ENCODE peak calls at places on chromosomes 1 and 21, in seven cellular contexts. One of them, this sample, is unnamed.

GRCh38 chr1:1954015-1954414 is 34.9 kb upstream of the TMEM52 start:
- DNase-seq in CD8-positive, alpha-beta T cell: no peak
- DNase-seq in DND-41: no peak
- DNase-seq in left lung: peak
- DNase-seq in adrenal gland: no peak
- DNase-seq in cardiac muscle cell: no peak
- DNase-seq in GM23338: no peak
- DNase-seq in this sample: peak

GRCh38 chr1:2979191-2980072 is 41.8 kb upstream of the ACTRT2 start:
- DNase-seq in CD8-positive, alpha-beta T cell: no peak
- DNase-seq in DND-41: no peak
- DNase-seq in left lung: peak
- DNase-seq in adrenal gland: no peak
- DNase-seq in cardiac muscle cell: no peak
- DNase-seq in GM23338: no peak
- DNase-seq in this sample: peak

GRCh38 chr1:154419620-154420020 is 14.5 kb downstream of the IL6R start:
- DNase-seq in CD8-positive, alpha-beta T cell: peak
- DNase-seq in DND-41: no peak
- DNase-seq in left lung: peak
- DNase-seq in adrenal gland: peak
- DNase-seq in cardiac muscle cell: peak
- DNase-seq in GM23338: no peak
- DNase-seq in this sample: peak

GRCh38 chr1:72724951-72725863 is 442.9 kb upstream of the NEGR1 start:
- DNase-seq in CD8-positive, alpha-beta T cell: no peak
- DNase-seq in DND-41: no peak
- DNase-seq in left lung: peak
- DNase-seq in adrenal gland: no peak
- DNase-seq in cardiac muscle cell: no peak
- DNase-seq in GM23338: peak
- DNase-seq in this sample: no peak

GRCh38 chr1:65467536-65467935 is 47.1 kb downstream of the LEPR start:
- DNase-seq in CD8-positive, alpha-beta T cell: no peak
- DNase-seq in DND-41: no peak
- DNase-seq in left lung: no peak
- DNase-seq in adrenal gland: no peak
- DNase-seq in cardiac muscle cell: peak
- DNase-seq in GM23338: peak
- DNase-seq in this sample: peak

GRCh38 chr1:243939167-243939848 is 89.3 kb upstream of the AKT3 start:
- DNase-seq in CD8-positive, alpha-beta T cell: no peak
- DNase-seq in DND-41: no peak
- DNase-seq in left lung: no peak
- DNase-seq in adrenal gland: no peak
- DNase-seq in cardiac muscle cell: peak
- DNase-seq in GM23338: peak
- DNase-seq in this sample: no peak

GRCh38 chr21:27802816-27803475 is 836.1 kb upstream of the ADAMTS5 start:
- DNase-seq in CD8-positive, alpha-beta T cell: no peak
- DNase-seq in DND-41: peak
- DNase-seq in left lung: no peak
- DNase-seq in adrenal gland: peak
- DNase-seq in cardiac muscle cell: peak
- DNase-seq in GM23338: peak
- DNase-seq in this sample: peak

GRCh38 chr1:183040600-183040999 is 17.4 kb downstream of the LAMC1 start:
- DNase-seq in CD8-positive, alpha-beta T cell: no peak
- DNase-seq in DND-41: no peak
- DNase-seq in left lung: no peak
- DNase-seq in adrenal gland: no peak
- DNase-seq in cardiac muscle cell: no peak
- DNase-seq in GM23338: no peak
- DNase-seq in this sample: no peak

GRCh38 chr1:94701796-94702439 is 118.2 kb upstream of the SLC44A3 start:
- DNase-seq in CD8-positive, alpha-beta T cell: no peak
- DNase-seq in DND-41: peak
- DNase-seq in left lung: no peak
- DNase-seq in adrenal gland: no peak
- DNase-seq in cardiac muscle cell: no peak
- DNase-seq in GM23338: no peak
- DNase-seq in this sample: no peak

DNA sequence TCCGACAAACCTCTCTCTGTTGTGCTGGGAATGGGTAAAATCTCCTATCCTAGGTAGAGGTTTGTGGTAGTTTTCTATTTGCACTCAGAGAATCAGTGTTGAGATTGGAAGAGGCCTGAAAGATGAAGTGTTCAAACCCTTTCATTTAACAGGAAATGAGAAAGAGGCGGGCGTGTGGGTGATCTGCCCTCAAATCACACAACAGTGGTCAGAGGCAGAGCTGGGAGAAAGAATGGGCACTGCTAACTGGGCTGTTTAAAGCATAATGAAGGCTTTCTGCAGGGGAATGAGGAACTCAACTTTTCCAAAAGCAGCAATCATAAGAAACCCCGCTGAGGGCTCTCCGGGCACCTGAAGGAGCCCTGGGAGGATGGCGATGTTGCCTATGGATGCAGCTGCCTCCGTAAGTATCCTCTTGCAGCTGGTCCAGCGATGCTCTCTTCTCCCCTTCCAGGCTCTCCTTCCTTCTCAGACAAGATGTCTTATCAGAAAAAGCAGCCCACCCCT is 1.0 kb downstream of the LORICRIN start:
- DNase-seq in CD8-positive, alpha-beta T cell: no peak
- DNase-seq in DND-41: no peak
- DNase-seq in left lung: no peak
- DNase-seq in adrenal gland: no peak
- DNase-seq in cardiac muscle cell: peak
- DNase-seq in GM23338: no peak
- DNase-seq in this sample: no peak
- H3K4me3 ChIP-seq in CD8-positive, alpha-beta T cell: no peak
- H3K4me3 ChIP-seq in DND-41: no peak
- H3K4me3 ChIP-seq in left lung: no peak
- H3K4me3 ChIP-seq in adrenal gland: no peak
- H3K4me3 ChIP-seq in cardiac muscle cell: peak
- H3K4me3 ChIP-seq in GM23338: peak
- H3K4me3 ChIP-seq in this sample: no peak

GRCh38 chr1:119083479-119083878 is 57.0 kb downstream of the WARS2 start:
- DNase-seq in CD8-positive, alpha-beta T cell: no peak
- DNase-seq in DND-41: no peak
- DNase-seq in left lung: no peak
- DNase-seq in adrenal gland: no peak
- DNase-seq in cardiac muscle cell: no peak
- DNase-seq in GM23338: no peak
- DNase-seq in this sample: no peak
- H3K27ac ChIP-seq in CD8-positive, alpha-beta T cell: no peak
- H3K27ac ChIP-seq in DND-41: no peak
- H3K27ac ChIP-seq in left lung: no peak
- H3K27ac ChIP-seq in adrenal gland: no peak
- H3K27ac ChIP-seq in cardiac muscle cell: no peak
- H3K27ac ChIP-seq in GM23338: no peak
- H3K27ac ChIP-seq in this sample: no peak

DNA sequence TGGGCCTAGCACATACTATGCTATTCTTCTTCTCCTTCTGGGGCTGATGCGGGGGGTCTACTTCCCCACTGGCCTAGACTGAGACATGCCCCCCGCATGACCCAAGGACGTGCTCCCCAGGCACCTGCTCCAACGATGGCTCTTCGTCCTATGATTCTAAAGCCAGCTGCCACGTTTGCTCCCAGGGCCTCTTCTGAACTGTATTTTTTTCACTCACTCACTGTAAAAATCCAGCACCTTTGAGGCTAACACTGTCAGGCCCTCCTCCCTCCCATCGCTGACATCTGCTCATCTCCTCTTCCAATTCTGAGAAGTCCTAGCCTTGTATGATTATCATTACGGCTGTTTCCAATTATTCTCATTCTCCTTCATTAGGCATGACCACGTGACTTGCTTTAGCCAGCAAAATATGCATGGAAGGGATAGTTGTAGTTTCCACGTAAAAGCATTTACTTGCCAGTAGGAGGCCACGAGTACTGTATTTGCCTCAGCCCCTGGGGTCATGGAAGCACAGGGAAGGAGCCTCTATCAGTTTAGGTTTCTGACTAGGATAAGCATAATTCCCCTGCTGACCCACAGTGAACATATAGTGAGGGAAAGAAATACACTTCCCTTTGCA is 19.1 kb upstream of the EDN2 start:
- DNase-seq in CD8-positive, alpha-beta T cell: no peak
- DNase-seq in DND-41: no peak
- DNase-seq in left lung: peak
- DNase-seq in adrenal gland: no peak
- DNase-seq in cardiac muscle cell: no peak
- DNase-seq in GM23338: no peak
- DNase-seq in this sample: no peak
- TF ChIP-seq CTCF in CD8-positive, alpha-beta T cell: no peak
- TF ChIP-seq CTCF in DND-41: peak
- TF ChIP-seq CTCF in left lung: no peak
- TF ChIP-seq CTCF in adrenal gland: no peak
- TF ChIP-seq CTCF in cardiac muscle cell: peak
- TF ChIP-seq CTCF in GM23338: peak
- TF ChIP-seq CTCF in this sample: no peak

GRCh38 chr1:178005450-178005849 is 35.6 kb upstream of the SEC16B start:
- DNase-seq in CD8-positive, alpha-beta T cell: no peak
- DNase-seq in DND-41: no peak
- DNase-seq in left lung: no peak
- DNase-seq in adrenal gland: no peak
- DNase-seq in cardiac muscle cell: no peak
- DNase-seq in GM23338: no peak
- DNase-seq in this sample: no peak

GRCh38 chr1:178010674-178011073 is 40.8 kb upstream of the SEC16B start:
- DNase-seq in CD8-positive, alpha-beta T cell: no peak
- DNase-seq in DND-41: no peak
- DNase-seq in left lung: no peak
- DNase-seq in adrenal gland: no peak
- DNase-seq in cardiac muscle cell: no peak
- DNase-seq in GM23338: no peak
- DNase-seq in this sample: no peak

GRCh38 chr1:177998696-177999631 is 29.1 kb upstream of the SEC16B start:
- DNase-seq in CD8-positive, alpha-beta T cell: no peak
- DNase-seq in DND-41: no peak
- DNase-seq in left lung: no peak
- DNase-seq in adrenal gland: no peak
- DNase-seq in cardiac muscle cell: no peak
- DNase-seq in GM23338: no peak
- DNase-seq in this sample: no peak

GRCh38 chr1:178006043-178006442 is 36.2 kb upstream of the SEC16B start:
- DNase-seq in CD8-positive, alpha-beta T cell: no peak
- DNase-seq in DND-41: no peak
- DNase-seq in left lung: no peak
- DNase-seq in adrenal gland: no peak
- DNase-seq in cardiac muscle cell: no peak
- DNase-seq in GM23338: no peak
- DNase-seq in this sample: no peak

GRCh38 chr1:178004926-178005391 is 35.1 kb upstream of the SEC16B start:
- DNase-seq in CD8-positive, alpha-beta T cell: no peak
- DNase-seq in DND-41: no peak
- DNase-seq in left lung: no peak
- DNase-seq in adrenal gland: no peak
- DNase-seq in cardiac muscle cell: no peak
- DNase-seq in GM23338: no peak
- DNase-seq in this sample: no peak
- H3K4me3 ChIP-seq in CD8-positive, alpha-beta T cell: no peak
- H3K4me3 ChIP-seq in DND-41: no peak
- H3K4me3 ChIP-seq in left lung: no peak
- H3K4me3 ChIP-seq in adrenal gland: no peak
- H3K4me3 ChIP-seq in cardiac muscle cell: no peak
- H3K4me3 ChIP-seq in GM23338: no peak
- H3K4me3 ChIP-seq in this sample: no peak

DNA sequence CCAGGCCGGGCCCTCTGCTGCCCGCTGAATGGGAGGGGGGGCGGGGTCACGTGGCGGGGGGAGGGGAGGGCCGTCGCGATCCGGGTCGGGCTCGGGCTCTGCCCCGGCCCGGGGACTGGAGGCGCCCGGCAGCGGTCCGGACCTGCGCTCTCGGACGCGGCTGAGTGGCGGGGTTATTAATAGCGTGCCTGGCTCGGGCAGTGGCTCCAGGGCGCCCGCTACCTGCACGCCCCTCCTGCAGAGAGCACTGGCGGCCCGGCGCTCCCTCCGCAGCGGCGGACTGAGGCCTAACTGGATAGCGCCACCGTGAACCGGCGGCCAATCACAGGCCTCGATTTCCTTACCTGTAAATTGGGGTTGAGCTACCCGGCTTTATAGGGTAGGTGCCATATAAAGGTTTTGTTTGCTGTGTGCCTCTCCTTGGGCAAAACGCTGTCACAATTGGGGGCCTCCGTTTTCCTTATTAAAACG is 28.0 kb downstream of the AHDC1 start:
- DNase-seq in CD8-positive, alpha-beta T cell: no peak
- DNase-seq in DND-41: no peak
- DNase-seq in left lung: peak
- DNase-seq in adrenal gland: peak
- DNase-seq in cardiac muscle cell: peak
- DNase-seq in GM23338: peak
- DNase-seq in this sample: peak
- H3K27ac ChIP-seq in CD8-positive, alpha-beta T cell: no peak
- H3K27ac ChIP-seq in DND-41: no peak
- H3K27ac ChIP-seq in left lung: peak
- H3K27ac ChIP-seq in adrenal gland: peak
- H3K27ac ChIP-seq in cardiac muscle cell: peak
- H3K27ac ChIP-seq in GM23338: peak
- H3K27ac ChIP-seq in this sample: peak

DNA sequence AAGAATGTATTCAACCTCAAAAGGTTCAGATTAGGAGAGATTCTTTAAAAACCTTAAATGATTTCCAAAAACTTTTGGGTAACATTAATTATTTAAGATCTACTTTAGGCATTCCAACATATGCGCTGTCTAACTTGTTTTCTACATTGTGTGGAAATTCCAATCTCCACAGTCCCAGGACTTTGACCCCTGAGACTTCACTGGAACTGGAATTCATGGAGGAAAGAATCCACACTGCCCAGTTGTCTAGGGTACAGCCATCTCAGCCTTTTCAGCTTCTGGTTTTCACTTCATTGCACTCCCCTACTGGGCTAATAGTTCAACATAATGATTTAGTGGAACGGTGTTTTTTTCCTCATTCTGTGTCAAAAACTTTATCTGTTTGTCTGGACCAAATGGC is 161.5 kb downstream of the IER5 start:
- DNase-seq in CD8-positive, alpha-beta T cell: no peak
- DNase-seq in DND-41: no peak
- DNase-seq in left lung: no peak
- DNase-seq in adrenal gland: no peak
- DNase-seq in cardiac muscle cell: no peak
- DNase-seq in GM23338: no peak
- DNase-seq in this sample: no peak
- TF ChIP-seq CTCF in CD8-positive, alpha-beta T cell: no peak
- TF ChIP-seq CTCF in DND-41: no peak
- TF ChIP-seq CTCF in left lung: no peak
- TF ChIP-seq CTCF in adrenal gland: no peak
- TF ChIP-seq CTCF in cardiac muscle cell: no peak
- TF ChIP-seq CTCF in GM23338: no peak
- TF ChIP-seq CTCF in this sample: no peak

GRCh38 chr21:14988760-14989159 is 76.0 kb downstream of the NRIP1 start:
- DNase-seq in CD8-positive, alpha-beta T cell: no peak
- DNase-seq in DND-41: no peak
- DNase-seq in left lung: no peak
- DNase-seq in adrenal gland: no peak
- DNase-seq in cardiac muscle cell: no peak
- DNase-seq in GM23338: peak
- DNase-seq in this sample: no peak
- H3K4me3 ChIP-seq in CD8-positive, alpha-beta T cell: no peak
- H3K4me3 ChIP-seq in DND-41: no peak
- H3K4me3 ChIP-seq in left lung: no peak
- H3K4me3 ChIP-seq in adrenal gland: no peak
- H3K4me3 ChIP-seq in cardiac muscle cell: no peak
- H3K4me3 ChIP-seq in GM23338: no peak
- H3K4me3 ChIP-seq in this sample: no peak